ENCODE peak calls at places on chromosomes 1 and 21, in nine cellular contexts. W is kidney epithelial cell; M is type B pancreatic cell; O is CD8-positive, alpha-beta T cell; F is breast epithelium; A is B cell; N is cardiac fibroblast; Q is heart left ventricle; G is lower lobe of right lung. I is an unnamed sample.

GRCh38 chr1:201648911-201649775 is 110.2 kb downstream of the NAV1 start:
- DNase-seq in Q (no peak), G (no peak), W (no peak), O (no peak), N (peak; percentile 26), M (no peak), A (no peak), F (no peak), I (peak; percentile 23)

GRCh38 chr1:222047370-222047769 is 305.5 kb upstream of the DUSP10 start:
- DNase-seq in O (no peak), G (no peak), Q (no peak), A (no peak), M (no peak), W (no peak), N (no peak), F (no peak), I (no peak)

GRCh38 chr1:174815036-174815435 is 184.7 kb upstream of the CACYBP start:
- DNase-seq in N (peak; percentile 4), W (peak; percentile 57), F (no peak), M (no peak), A (no peak), Q (no peak), O (no peak), G (no peak), I (peak; percentile 23)

GRCh38 chr1:16017461-16018303 is at the start of gene HSPB7:
- DNase-seq in N (peak; percentile 94), W (no peak), A (no peak), G (peak; percentile 69), F (peak; percentile 54), Q (peak; percentile 95), O (no peak), M (no peak), I (peak; percentile 63)

GRCh38 chr1:19433610-19433999 is 51.7 kb downstream of the CAPZB start:
- DNase-seq in Q (no peak), W (no peak), O (no peak), M (no peak), F (no peak), N (no peak), A (no peak), G (no peak), I (no peak)

GRCh38 chr1:9909222-9910046 is 635 bp downstream of the CTNNBIP1 start:
- DNase-seq in A (no peak), M (no peak), Q (peak; percentile 51), W (no peak), O (peak; percentile 26), G (peak; percentile 59), N (peak; percentile 22), F (no peak), I (peak; percentile 35)

GRCh38 chr21:17269760-17270159 is 243.1 kb upstream of the CXADR start:
- DNase-seq in N (no peak), O (no peak), Q (no peak), M (no peak), F (no peak), G (no peak), A (no peak), W (no peak), I (no peak)

GRCh38 chr1:3685906-3686305 is 33.6 kb downstream of the TP73 start:
- DNase-seq in O (no peak), Q (no peak), A (no peak), F (no peak), G (no peak), M (no peak), W (no peak), N (no peak), I (no peak)

GRCh38 chr1:209202826-209203439 is 380.6 kb upstream of the CAMK1G start:
- DNase-seq in G (no peak), A (no peak), M (no peak), W (peak; percentile 12), N (peak; percentile 71), O (no peak), Q (no peak), F (no peak), I (peak; percentile 57)

GRCh38 chr1:227731696-227732585 is 3.2 kb downstream of the JMJD4 start:
- DNase-seq in A (no peak), F (no peak), Q (no peak), O (no peak), G (peak; percentile 43), N (no peak), W (no peak), M (peak; percentile 60), I (no peak)

GRCh38 chr21:44500111-44500510 is 39.9 kb downstream of the KRTAP10-1 start:
- DNase-seq in M (no peak), G (no peak), N (no peak), A (no peak), F (no peak), W (no peak), O (no peak), Q (no peak), I (no peak)

GRCh38 chr1:2152914-2153313 is 41.7 kb downstream of the FAAP20 start:
- DNase-seq in Q (no peak), F (peak; percentile 57), G (no peak), N (no peak), W (no peak), M (no peak), O (peak; percentile 56), A (no peak), I (no peak)

GRCh38 chr1:110285316-110285715 is 53.9 kb upstream of the RBM15 start:
- DNase-seq in O (no peak), F (no peak), N (no peak), A (no peak), M (no peak), Q (no peak), W (no peak), G (no peak), I (no peak)

GRCh38 chr1:116762781-116763115 is 8.5 kb downstream of the CD2 start:
- DNase-seq in F (no peak), O (no peak), W (no peak), M (no peak), Q (no peak), N (no peak), G (no peak), A (no peak), I (no peak)

GRCh38 chr1:223844521-223844961 is 1.2 kb downstream of the TP53BP2 start:
- DNase-seq in G (no peak), Q (no peak), F (no peak), M (no peak), A (no peak), W (no peak), N (no peak), O (peak; percentile 42), I (no peak)

GRCh38 chr1:84181350-84182005 is 37.4 kb downstream of the PRKACB start:
- DNase-seq in W (no peak), G (no peak), N (no peak), Q (no peak), F (no peak), M (no peak), O (no peak), A (no peak), I (no peak)

DNA sequence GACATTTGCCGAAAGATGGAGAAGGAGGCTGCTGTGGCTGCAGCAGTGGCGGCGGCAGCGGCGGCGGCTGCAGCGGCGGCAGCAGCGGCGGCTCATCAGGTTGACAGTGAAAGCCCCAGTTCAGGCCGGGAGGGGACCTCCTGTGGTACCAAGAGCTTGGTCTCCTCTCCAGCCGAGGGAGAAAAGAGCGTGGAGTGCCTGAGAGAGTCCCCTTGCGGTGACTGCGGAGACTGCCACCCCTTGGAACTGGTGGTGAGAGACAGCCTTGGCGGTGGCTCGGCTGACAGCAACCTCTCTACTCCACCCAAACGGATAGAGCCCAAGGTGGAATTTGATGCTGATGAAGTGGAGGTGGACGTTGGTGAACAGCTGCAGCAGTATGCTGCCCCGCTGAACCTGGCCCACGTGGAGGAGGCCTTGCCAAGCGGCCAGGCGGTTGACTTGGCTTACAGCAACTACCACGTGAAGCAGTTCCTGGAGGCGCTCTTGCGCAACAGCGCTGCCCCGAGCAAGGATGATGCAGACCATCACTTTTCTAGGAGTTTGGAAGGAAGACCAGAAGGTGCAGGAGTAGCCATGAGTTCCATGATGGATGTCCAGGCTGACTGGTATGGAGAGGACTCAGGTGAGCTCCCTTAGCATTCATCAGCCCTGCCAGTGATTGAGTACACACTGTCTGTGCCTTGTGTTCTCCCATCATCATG is 6.3 kb downstream of the ZBTB8B start:
- DNase-seq in Q (no peak), N (peak; percentile 22), F (no peak), G (no peak), A (no peak), M (no peak), O (no peak), W (no peak), I (peak; percentile 35)
- TF ChIP-seq CTCF in Q (peak; percentile 34), N (peak; percentile 48), F (no peak), G (peak; percentile 14), A (peak; percentile 18), M (peak; percentile 48), O (no peak), W (peak; percentile 6), I (no peak)

DNA sequence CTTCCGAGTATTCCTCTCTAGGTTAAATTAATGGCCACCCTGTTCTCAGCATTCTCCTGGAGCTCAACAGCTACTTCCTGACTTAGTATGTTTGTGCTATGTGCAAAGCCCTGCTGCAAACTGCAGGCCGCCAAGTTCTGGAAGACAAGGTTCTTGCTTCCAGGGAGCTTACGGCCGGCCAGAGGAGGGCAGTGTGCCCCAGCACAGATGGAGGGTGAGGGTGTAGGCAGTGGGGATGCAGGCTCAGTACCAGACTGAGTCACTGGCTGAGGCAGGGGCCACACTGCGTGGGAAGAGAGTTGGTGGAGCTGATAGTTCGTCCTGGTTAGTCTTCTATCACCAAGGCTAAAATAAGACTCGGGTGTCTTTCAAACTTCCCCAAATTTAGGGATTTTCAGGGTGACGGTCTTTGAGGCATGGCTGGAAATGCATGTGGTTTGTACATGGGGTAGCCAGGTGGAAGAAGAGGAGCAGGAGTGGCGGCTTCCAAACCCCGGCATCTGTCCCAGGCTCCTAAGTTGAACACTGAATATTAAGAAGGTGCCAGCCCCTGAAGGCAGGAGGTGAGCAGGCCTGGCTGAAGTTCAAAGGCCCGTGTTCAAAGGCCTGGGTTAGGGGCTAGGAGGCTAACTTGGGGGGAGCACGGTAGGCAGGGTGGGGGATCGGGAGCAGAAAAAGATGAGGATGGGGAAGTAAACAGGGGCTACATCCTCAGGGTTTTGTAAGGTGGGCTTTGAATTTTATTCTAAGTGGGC is 42.9 kb downstream of the ELK4 start:
- DNase-seq in M (peak; percentile 69), A (peak; percentile 29), N (peak; percentile 82), Q (no peak), O (no peak), W (no peak), F (no peak), G (no peak), I (no peak)
- TF ChIP-seq CTCF in M (peak; percentile 51), A (no peak), N (peak; percentile 64), Q (peak; percentile 40), O (no peak), W (peak; percentile 70), F (no peak), G (peak; percentile 48), I (peak; percentile 30)

GRCh38 chr1:63073530-63074306 is 248.6 kb upstream of the FOXD3 start:
- DNase-seq in Q (no peak), O (no peak), F (no peak), A (no peak), N (peak; percentile 4), G (no peak), M (no peak), W (no peak), I (no peak)
- TF ChIP-seq CTCF in Q (peak; percentile 49), O (no peak), F (no peak), A (no peak), N (peak; percentile 6), G (no peak), M (no peak), W (peak; percentile 60), I (no peak)

DNA sequence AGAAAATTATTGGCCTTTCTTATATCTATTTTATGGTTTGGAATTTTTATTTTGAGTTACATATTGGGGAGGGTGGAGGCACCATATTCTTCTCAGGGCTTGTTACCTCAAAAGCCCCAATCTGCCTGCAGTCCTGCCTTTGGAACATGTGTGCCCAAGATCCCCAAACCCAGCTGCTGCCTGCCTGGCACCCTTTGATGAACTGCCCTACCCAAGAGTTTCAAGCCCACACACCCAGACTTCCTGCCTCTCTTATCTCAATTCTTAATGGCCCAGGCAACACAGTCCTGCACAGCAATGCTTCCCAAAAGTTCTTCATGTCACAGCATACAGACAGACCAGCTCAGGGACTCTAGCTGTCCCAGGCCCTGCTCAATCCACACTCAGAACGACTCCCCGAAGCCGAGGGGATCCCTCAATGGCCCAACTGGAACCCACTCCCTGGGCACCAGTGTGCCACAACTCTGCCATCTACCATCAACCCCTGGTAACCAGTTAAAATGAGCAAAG is 19.2 kb downstream of the OLFML2B start:
- DNase-seq in F (no peak), O (no peak), G (no peak), M (no peak), N (no peak), Q (no peak), A (no peak), W (no peak), I (no peak)
- TF ChIP-seq CTCF in F (no peak), O (no peak), G (no peak), M (no peak), N (no peak), Q (no peak), A (no peak), W (no peak), I (no peak)